ENCODE peak calls at places on chromosomes 1 and 21, in ten cellular contexts. Z, T, P, W, V, I, K, O, Y and U are unnamed samples.

GRCh38 chr1:229834230-229834629 is 208.2 kb downstream of the URB2 start:
- DNase-seq in Z (no peak), T (no peak), P (no peak), W (no peak), V (no peak), I (no peak), K (no peak), O (no peak), Y (no peak), U (no peak)

GRCh38 chr1:8170059-8170835 is 144.1 kb upstream of the ERRFI1 start:
- DNase-seq in Z (no peak), T (no peak), P (no peak), W (no peak), V (no peak), I (no peak), K (no peak), O (no peak), Y (no peak), U (no peak)

GRCh38 chr1:61743716-61744620 is 1.7 kb downstream of the PATJ start:
- DNase-seq in Z (no peak), T (no peak), P (no peak), W (no peak), V (no peak), I (no peak), K (no peak), O (no peak), Y (no peak), U (no peak)

GRCh38 chr1:91511386-91511785 is 10.7 kb downstream of the CDC7 start:
- DNase-seq in Z (peak), T (no peak), P (peak), W (no peak), V (peak), I (peak), K (peak), O (no peak), Y (no peak), U (no peak)

GRCh38 chr1:21651214-21652042 is 17.7 kb downstream of the RAP1GAP start:
- DNase-seq in Z (peak), T (peak), P (no peak), W (no peak), V (peak), I (no peak), K (no peak), O (no peak), Y (no peak), U (no peak)

GRCh38 chr1:235972316-235973090 is 92.4 kb downstream of the NID1 start:
- DNase-seq in Z (peak), T (no peak), P (peak), W (no peak), V (no peak), I (peak), K (peak), O (no peak), Y (no peak), U (no peak)

GRCh38 chr1:116666747-116667576 is 571 bp downstream of the IGSF3 start:
- DNase-seq in Z (peak), T (no peak), P (no peak), W (no peak), V (peak), I (no peak), K (no peak), O (no peak), Y (no peak), U (no peak)

GRCh38 chr1:183300395-183300794 is 114.3 kb downstream of the LAMC2 start:
- DNase-seq in Z (no peak), T (no peak), P (no peak), W (no peak), V (no peak), I (no peak), K (no peak), O (no peak), Y (no peak), U (no peak)

GRCh38 chr1:221845650-221846371 is 103.9 kb upstream of the DUSP10 start:
- DNase-seq in Z (no peak), T (no peak), P (no peak), W (no peak), V (no peak), I (peak), K (no peak), O (no peak), Y (peak), U (peak)

GRCh38 chr1:64401285-64401684 is 68.6 kb upstream of the CACHD1 start:
- DNase-seq in Z (no peak), T (no peak), P (no peak), W (no peak), V (no peak), I (no peak), K (no peak), O (no peak), Y (no peak), U (no peak)

GRCh38 chr1:84427520-84428188 is 29.4 kb downstream of the DNASE2B start:
- DNase-seq in Z (peak), T (no peak), P (no peak), W (no peak), V (no peak), I (peak), K (no peak), O (no peak), Y (no peak), U (no peak)

GRCh38 chr1:19393051-19393450 is 80.9 kb downstream of the SLC66A1 start:
- DNase-seq in Z (no peak), T (no peak), P (no peak), W (no peak), V (no peak), I (no peak), K (no peak), O (no peak), Y (no peak), U (peak)

GRCh38 chr1:19468397-19468956 is 16.9 kb downstream of the CAPZB start:
- DNase-seq in Z (no peak), T (no peak), P (no peak), W (no peak), V (no peak), I (no peak), K (no peak), O (no peak), Y (no peak), U (peak)

GRCh38 chr1:46587072-46587471 is 17.0 kb downstream of the MKNK1 start:
- DNase-seq in Z (no peak), T (no peak), P (no peak), W (no peak), V (no peak), I (no peak), K (peak), O (no peak), Y (no peak), U (peak)

GRCh38 chr1:78081980-78082860 is 36.5 kb downstream of the GIPC2 start:
- DNase-seq in Z (peak), T (no peak), P (peak), W (no peak), V (no peak), I (peak), K (no peak), O (no peak), Y (no peak), U (no peak)

GRCh38 chr1:145891143-145891542 is 5.5 kb upstream of the ANKRD35 start:
- DNase-seq in Z (no peak), T (no peak), P (no peak), W (peak), V (no peak), I (peak), K (no peak), O (no peak), Y (no peak), U (no peak)

GRCh38 chr1:220994671-220995070 is 115.4 kb downstream of the HLX start:
- DNase-seq in Z (no peak), T (no peak), P (no peak), W (no peak), V (no peak), I (no peak), K (no peak), O (no peak), Y (no peak), U (no peak)

GRCh38 chr1:22976461-22977243 is 4.0 kb upstream of the LACTBL1 start:
- DNase-seq in Z (peak), T (peak), P (peak), W (peak), V (peak), I (peak), K (peak), O (no peak), Y (peak), U (peak)

GRCh38 chr1:182407724-182408123 is 7.3 kb upstream of the TEDDM1 start:
- DNase-seq in Z (no peak), T (no peak), P (no peak), W (no peak), V (no peak), I (no peak), K (no peak), O (no peak), Y (no peak), U (no peak)

GRCh38 chr1:48470506-48470905 is 1.5 kb downstream of the SPATA6 start:
- DNase-seq in Z (peak), T (no peak), P (no peak), W (peak), V (peak), I (no peak), K (peak), O (no peak), Y (peak), U (peak)

GRCh38 chr1:6523566-6523965 is 30.7 kb downstream of the NOL9 start:
- DNase-seq in Z (peak), T (no peak), P (no peak), W (no peak), V (peak), I (peak), K (peak), O (no peak), Y (peak), U (peak)

GRCh38 chr1:225911207-225912130 is 12.6 kb downstream of the PYCR2 start:
- DNase-seq in Z (peak), T (no peak), P (peak), W (no peak), V (peak), I (peak), K (no peak), O (peak), Y (peak), U (peak)

GRCh38 chr21:44892536-44893277 is 19.2 kb upstream of the PTTG1IP start:
- DNase-seq in Z (peak), T (no peak), P (no peak), W (no peak), V (peak), I (peak), K (peak), O (peak), Y (peak), U (peak)

GRCh38 chr1:226814751-226815496 is 55.5 kb upstream of the PSEN2 start:
- DNase-seq in Z (peak), T (peak), P (peak), W (peak), V (no peak), I (peak), K (no peak), O (no peak), Y (peak), U (peak)

GRCh38 chr1:9843576-9843945 is 19.8 kb upstream of the CLSTN1 start:
- DNase-seq in Z (no peak), T (no peak), P (no peak), W (no peak), V (no peak), I (no peak), K (no peak), O (no peak), Y (no peak), U (no peak)

GRCh38 chr1:154940880-154941228 is 4.3 kb upstream of the PMVK start:
- DNase-seq in Z (no peak), T (no peak), P (no peak), W (no peak), V (no peak), I (no peak), K (no peak), O (no peak), Y (no peak), U (peak)

GRCh38 chr1:71857862-71858261 is 424.5 kb downstream of the NEGR1 start:
- DNase-seq in Z (peak), T (no peak), P (peak), W (no peak), V (no peak), I (no peak), K (no peak), O (no peak), Y (no peak), U (no peak)

GRCh38 chr1:23385119-23385621 is 15.5 kb upstream of the ZNF436 start:
- DNase-seq in Z (peak), T (no peak), P (no peak), W (no peak), V (no peak), I (no peak), K (no peak), O (no peak), Y (no peak), U (no peak)

GRCh38 chr1:168739908-168740307 is 10.9 kb upstream of the DPT start:
- DNase-seq in Z (no peak), T (no peak), P (no peak), W (no peak), V (no peak), I (no peak), K (no peak), O (no peak), Y (no peak), U (no peak)

GRCh38 chr1:32972814-32973428 is 8.3 kb upstream of the RNF19B start:
- DNase-seq in Z (peak), T (peak), P (no peak), W (no peak), V (peak), I (peak), K (no peak), O (no peak), Y (peak), U (peak)

GRCh38 chr1:18870325-18870865 is 10.9 kb upstream of the TAS1R2 start:
- DNase-seq in Z (no peak), T (no peak), P (no peak), W (no peak), V (peak), I (no peak), K (no peak), O (no peak), Y (no peak), U (no peak)

GRCh38 chr1:67970088-67970487 is 80.3 kb downstream of the DIRAS3 start:
- DNase-seq in Z (peak), T (no peak), P (peak), W (no peak), V (no peak), I (peak), K (no peak), O (no peak), Y (no peak), U (no peak)

GRCh38 chr1:98472878-98473277 is 188.6 kb upstream of the SNX7 start:
- DNase-seq in Z (no peak), T (no peak), P (no peak), W (no peak), V (no peak), I (no peak), K (no peak), O (no peak), Y (no peak), U (no peak)

GRCh38 chr1:29985376-29985945 is 737.9 kb downstream of the MATN1 start:
- DNase-seq in Z (no peak), T (no peak), P (no peak), W (no peak), V (no peak), I (no peak), K (no peak), O (no peak), Y (no peak), U (no peak)

GRCh38 chr1:246733706-246734105 is 9.5 kb downstream of the SCCPDH start:
- DNase-seq in Z (no peak), T (no peak), P (no peak), W (no peak), V (no peak), I (peak), K (no peak), O (no peak), Y (no peak), U (no peak)

GRCh38 chr1:8424539-8425116 is 106.7 kb downstream of the SLC45A1 start:
- DNase-seq in Z (no peak), T (no peak), P (no peak), W (no peak), V (peak), I (no peak), K (peak), O (no peak), Y (peak), U (no peak)